ENCODE peak calls at places on chromosome 21, in six cellular contexts. Q, N, J, S, F and W are unnamed samples.

GRCh38 chr21:20902511-20902910 is 95.7 kb upstream of the NCAM2 start:
- DNase-seq in Q (no peak), N (no peak), J (no peak), S (no peak), F (no peak), W (no peak)

GRCh38 chr21:25496825-25497482 is 110.3 kb downstream of the MRPL39 start:
- DNase-seq in Q (no peak), N (peak; percentile 74), J (peak; percentile 2), S (peak; percentile 77), F (no peak), W (no peak)

GRCh38 chr21:15706686-15707085 is 23.1 kb upstream of the USP25 start:
- DNase-seq in Q (no peak), N (peak; percentile 92), J (peak; percentile 98), S (peak; percentile 97), F (no peak), W (peak; percentile 99)

GRCh38 chr21:24590261-24590660 is 1017.0 kb downstream of the MRPL39 start:
- DNase-seq in Q (no peak), N (no peak), J (no peak), S (no peak), F (no peak), W (no peak)

GRCh38 chr21:43925609-43926008 is 60.6 kb downstream of the AGPAT3 start:
- DNase-seq in Q (no peak), N (no peak), J (peak; percentile 36), S (no peak), F (no peak), W (no peak)

GRCh38 chr21:40681164-40681859 is 165.6 kb downstream of the DSCAM start:
- DNase-seq in Q (no peak), N (no peak), J (no peak), S (no peak), F (no peak), W (no peak)

GRCh38 chr21:29121759-29122158 is 8.7 kb upstream of the MAP3K7CL start:
- DNase-seq in Q (no peak), N (no peak), J (no peak), S (no peak), F (no peak), W (no peak)

GRCh38 chr21:27076035-27076434 is 109.1 kb upstream of the ADAMTS5 start:
- DNase-seq in Q (no peak), N (no peak), J (no peak), S (peak; percentile 11), F (no peak), W (no peak)

GRCh38 chr21:43272591-43272990 is 103.8 kb downstream of the CRYAA start:
- DNase-seq in Q (no peak), N (no peak), J (no peak), S (no peak), F (no peak), W (no peak)

GRCh38 chr21:43012596-43012995 is 38.2 kb downstream of the PKNOX1 start:
- DNase-seq in Q (no peak), N (no peak), J (peak; percentile 82), S (peak; percentile 58), F (no peak), W (no peak)

GRCh38 chr21:25708467-25709065 is 26.1 kb downstream of the ATP5PF start:
- DNase-seq in Q (no peak), N (peak; percentile 69), J (peak; percentile 60), S (peak; percentile 56), F (no peak), W (peak; percentile 68)

GRCh38 chr21:20968391-20968790 is 29.8 kb upstream of the NCAM2 start:
- DNase-seq in Q (no peak), N (peak; percentile 7), J (no peak), S (no peak), F (no peak), W (no peak)

GRCh38 chr21:28639742-28640141 is 352.9 kb downstream of the LTN1 start:
- DNase-seq in Q (no peak), N (peak; percentile 28), J (peak; percentile 57), S (no peak), F (no peak), W (peak; percentile 71)

GRCh38 chr21:22925032-22925431 is 1926.8 kb downstream of the NCAM2 start:
- DNase-seq in Q (no peak), N (no peak), J (no peak), S (no peak), F (no peak), W (no peak)

GRCh38 chr21:30480145-30480544 is at the start of gene KRTAP19-1:
- DNase-seq in Q (no peak), N (no peak), J (peak; percentile 64), S (no peak), F (no peak), W (no peak)

GRCh38 chr21:43189936-43190335 is 21.1 kb downstream of the CRYAA start:
- DNase-seq in Q (no peak), N (no peak), J (no peak), S (no peak), F (no peak), W (no peak)

GRCh38 chr21:35203093-35204021 is 154.3 kb upstream of the RUNX1 start:
- DNase-seq in Q (no peak), N (peak; percentile 85), J (no peak), S (peak; percentile 93), F (no peak), W (peak; percentile 84)

GRCh38 chr21:35207322-35207721 is 158.2 kb upstream of the RUNX1 start:
- DNase-seq in Q (no peak), N (no peak), J (no peak), S (no peak), F (no peak), W (no peak)

GRCh38 chr21:35206141-35207125 is 157.3 kb upstream of the RUNX1 start:
- DNase-seq in Q (no peak), N (no peak), J (peak; percentile 28), S (peak; percentile 32), F (no peak), W (no peak)

GRCh38 chr21:35204125-35204524 is 155.0 kb upstream of the RUNX1 start:
- DNase-seq in Q (no peak), N (no peak), J (no peak), S (peak; percentile 46), F (no peak), W (peak; percentile 53)

GRCh38 chr21:35204850-35205564 is 155.9 kb upstream of the RUNX1 start:
- DNase-seq in Q (no peak), N (peak; percentile 97), J (no peak), S (peak; percentile 98), F (no peak), W (peak; percentile 98)
- TF ChIP-seq CTCF in Q (no peak), N (no peak), J (no peak), S (peak; percentile 44), F (no peak), W (peak; percentile 24)

DNA sequence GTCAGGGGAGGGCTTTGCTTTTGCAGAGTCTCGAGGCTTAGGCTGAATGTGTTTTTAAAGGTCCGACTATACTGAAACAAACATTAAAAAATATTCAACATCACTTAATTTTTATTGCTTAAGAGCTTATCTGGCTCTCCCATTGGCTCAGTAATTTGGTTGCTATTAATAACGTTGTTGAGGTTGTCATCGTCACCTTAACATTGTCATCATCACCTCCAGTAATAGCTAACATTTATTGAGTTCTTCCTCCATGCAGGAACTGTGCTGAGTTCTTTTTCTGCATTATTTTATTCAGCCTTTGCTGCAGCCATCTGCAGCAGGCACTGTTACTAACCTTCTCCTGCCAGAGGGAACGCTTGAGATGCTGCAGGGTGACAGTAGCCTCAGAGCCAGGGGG is 40.1 kb downstream of the ADARB1 start:
- DNase-seq in Q (no peak), N (no peak), J (no peak), S (no peak), F (no peak), W (no peak)
- TF ChIP-seq CTCF in Q (no peak), N (no peak), J (no peak), S (no peak), F (no peak), W (no peak)

GRCh38 chr21:38667466-38667865 is 138.3 kb upstream of the ETS2 start:
- DNase-seq in Q (no peak), N (no peak), J (no peak), S (no peak), F (no peak), W (no peak)

GRCh38 chr21:38668501-38668900 is 137.2 kb upstream of the ETS2 start:
- DNase-seq in Q (no peak), N (no peak), J (no peak), S (no peak), F (no peak), W (no peak)

GRCh38 chr21:38668067-38668466 is 137.7 kb upstream of the ETS2 start:
- DNase-seq in Q (no peak), N (no peak), J (no peak), S (no peak), F (no peak), W (no peak)

GRCh38 chr21:38671716-38672115 is 134.0 kb upstream of the ETS2 start:
- DNase-seq in Q (no peak), N (peak; percentile 26), J (no peak), S (no peak), F (no peak), W (peak; percentile 35)

GRCh38 chr21:38669186-38669585 is 136.5 kb upstream of the ETS2 start:
- DNase-seq in Q (no peak), N (peak; percentile 37), J (peak; percentile 65), S (peak; percentile 30), F (no peak), W (peak; percentile 60)
- TF ChIP-seq CTCF in Q (peak; percentile 43), N (peak; percentile 51), J (peak; percentile 70), S (peak; percentile 34), F (no peak), W (peak; percentile 67)

GRCh38 chr21:41975391-41976272 is 21.8 kb upstream of the C2CD2 start:
- DNase-seq in Q (no peak), N (no peak), J (no peak), S (no peak), F (no peak), W (no peak)

GRCh38 chr21:41974752-41975053 is 20.9 kb upstream of the C2CD2 start:
- DNase-seq in Q (no peak), N (no peak), J (no peak), S (no peak), F (no peak), W (no peak)

GRCh38 chr21:41972511-41973205 is 18.8 kb upstream of the C2CD2 start:
- DNase-seq in Q (no peak), N (no peak), J (no peak), S (no peak), F (no peak), W (no peak)

GRCh38 chr21:41973427-41973831 is 19.6 kb upstream of the C2CD2 start:
- DNase-seq in Q (no peak), N (no peak), J (peak; percentile 39), S (no peak), F (no peak), W (no peak)

DNA sequence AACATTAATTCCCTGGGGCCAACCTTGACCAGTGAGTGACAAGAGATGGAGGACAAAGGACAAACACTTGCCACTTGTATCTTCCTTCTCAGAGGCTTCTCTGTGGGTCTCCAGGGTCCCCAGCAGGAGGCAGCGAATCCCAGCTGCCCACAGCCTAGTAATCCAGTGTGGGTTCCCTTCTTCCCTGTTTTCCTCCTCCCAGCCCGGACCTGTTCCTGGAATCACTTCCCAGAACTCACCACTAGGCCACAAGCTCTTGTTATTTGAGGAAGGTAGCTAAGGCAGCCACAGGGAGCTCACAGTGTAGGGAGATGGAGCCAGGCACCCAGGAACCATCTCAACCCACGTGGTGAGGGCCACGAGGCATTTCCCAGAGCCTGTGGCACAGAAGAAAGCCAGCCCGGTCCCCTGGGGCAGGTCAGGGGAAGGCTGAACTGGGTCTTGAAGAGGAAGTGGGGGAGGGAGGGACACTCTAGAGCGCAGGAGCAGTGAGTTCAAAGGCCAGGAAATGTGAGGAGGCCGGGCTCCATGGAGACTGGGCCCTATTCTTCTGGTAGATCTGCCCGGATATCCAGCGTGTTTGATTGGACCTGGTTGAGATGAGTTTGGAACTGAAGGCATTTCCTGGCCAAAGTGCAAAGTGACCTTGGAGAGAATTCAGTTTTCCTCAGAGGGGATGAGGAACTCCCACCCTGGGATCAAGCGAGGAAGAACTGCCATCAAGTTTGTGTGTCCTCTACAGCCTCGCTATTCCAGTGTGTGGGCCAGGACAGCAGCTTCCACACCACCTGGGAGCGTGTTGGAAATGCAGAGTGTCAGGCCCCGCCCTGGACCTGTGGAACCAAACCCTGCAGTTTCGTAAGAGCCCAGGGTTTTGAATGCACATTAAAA is 20.3 kb upstream of the C2CD2 start:
- DNase-seq in Q (no peak), N (no peak), J (no peak), S (peak; percentile 5), F (no peak), W (peak; percentile 14)
- TF ChIP-seq CTCF in Q (no peak), N (no peak), J (no peak), S (peak; percentile 9), F (no peak), W (peak; percentile 5)